ENCODE peak calls at places on chromosomes 3 and 15, in eight cellular contexts. B is heart left ventricle, K is choroid plexus epithelial cell, P is cardiac muscle cell, O is WERI-Rb-1, U is endothelial cell, W is fibroblast of lung, Q is spleen. A is an unnamed sample.

GRCh38 chr15:49041406-49041805 is 4.8 kb downstream of the SECISBP2L start:
- DNase-seq in B (no peak), K (no peak), P (peak), O (no peak), U (no peak), W (peak), Q (no peak), A (peak)

GRCh38 chr15:76380249-76380648 is 43.7 kb downstream of the ISL2 start:
- DNase-seq in B (no peak), K (no peak), P (no peak), O (no peak), U (no peak), W (no peak), Q (no peak), A (no peak)

GRCh38 chr3:103873897-103874545 is 1439.2 kb downstream of the ZPLD1 start:
- DNase-seq in B (no peak), K (peak), P (no peak), O (no peak), U (no peak), W (no peak), Q (no peak), A (no peak)

GRCh38 chr3:38397320-38397719 is 50.7 kb downstream of the XYLB start:
- DNase-seq in B (no peak), K (peak), P (peak), O (no peak), U (peak), W (peak), Q (no peak), A (peak)

GRCh38 chr15:65306551-65306950 is 2.1 kb downstream of the RNU5B-1 start:
- DNase-seq in B (no peak), K (no peak), P (no peak), O (no peak), U (no peak), W (no peak), Q (no peak), A (no peak)

GRCh38 chr15:59160880-59161593 is 45.6 kb upstream of the LDHAL6B start:
- DNase-seq in B (no peak), K (peak), P (peak), O (peak), U (peak), W (peak), Q (no peak), A (no peak)

GRCh38 chr15:56056626-56057025 is 63.2 kb upstream of the NEDD4 start:
- DNase-seq in B (no peak), K (no peak), P (no peak), O (no peak), U (no peak), W (no peak), Q (no peak), A (no peak)

GRCh38 chr15:43210172-43210745 is 10.6 kb downstream of the EPB42 start:
- DNase-seq in B (no peak), K (no peak), P (no peak), O (no peak), U (no peak), W (no peak), Q (no peak), A (no peak)

GRCh38 chr15:45157974-45158373 is 28.2 kb downstream of the DUOX1 start:
- DNase-seq in B (no peak), K (peak), P (peak), O (no peak), U (no peak), W (peak), Q (no peak), A (peak)

GRCh38 chr15:36428102-36428845 is 151.2 kb upstream of the CDIN1 start:
- DNase-seq in B (no peak), K (peak), P (peak), O (no peak), U (no peak), W (peak), Q (no peak), A (peak)

GRCh38 chr15:71747128-71748083 is 62.9 kb upstream of the NR2E3 start:
- DNase-seq in B (no peak), K (peak), P (peak), O (no peak), U (no peak), W (peak), Q (no peak), A (peak)

GRCh38 chr3:128969993-128970740 is 23.7 kb downstream of the CFAP92 start:
- DNase-seq in B (no peak), K (peak), P (peak), O (peak), U (peak), W (peak), Q (peak), A (peak)

GRCh38 chr3:45573591-45573990 is 21.0 kb upstream of the LIMD1 start:
- DNase-seq in B (no peak), K (no peak), P (no peak), O (no peak), U (no peak), W (no peak), Q (no peak), A (no peak)

GRCh38 chr15:91515188-91515754 is 338.2 kb upstream of the SLCO3A1 start:
- DNase-seq in B (peak), K (peak), P (peak), O (no peak), U (no peak), W (peak), Q (no peak), A (peak)

GRCh38 chr3:185225523-185225922 is 28.3 kb downstream of the EHHADH start:
- DNase-seq in B (no peak), K (peak), P (peak), O (no peak), U (no peak), W (peak), Q (no peak), A (peak)

GRCh38 chr3:134708025-134708597 is 57.3 kb upstream of the KY start:
- DNase-seq in B (no peak), K (no peak), P (peak), O (no peak), U (no peak), W (no peak), Q (no peak), A (no peak)

GRCh38 chr3:13581485-13582365 is 32.8 kb downstream of the FBLN2 start:
- DNase-seq in B (no peak), K (peak), P (peak), O (no peak), U (no peak), W (peak), Q (peak), A (peak)

GRCh38 chr15:69543681-69544080 is 91.1 kb downstream of the RPLP1 start:
- DNase-seq in B (no peak), K (no peak), P (no peak), O (no peak), U (no peak), W (no peak), Q (no peak), A (no peak)

GRCh38 chr15:50979041-50979440 is 70.6 kb downstream of the AP4E1 start:
- DNase-seq in B (no peak), K (peak), P (peak), O (no peak), U (no peak), W (no peak), Q (no peak), A (peak)

GRCh38 chr15:41207687-41208448 is 22.7 kb downstream of the EXD1 start:
- DNase-seq in B (no peak), K (peak), P (peak), O (no peak), U (no peak), W (peak), Q (no peak), A (peak)

GRCh38 chr3:194686816-194687637 is 1.3 kb downstream of the FAM43A start:
- DNase-seq in B (peak), K (peak), P (peak), O (no peak), U (peak), W (peak), Q (peak), A (peak)

GRCh38 chr3:158625881-158626280 is 18.4 kb upstream of the GFM1 start:
- DNase-seq in B (no peak), K (no peak), P (no peak), O (no peak), U (no peak), W (no peak), Q (no peak), A (no peak)

GRCh38 chr15:60784855-60785254 is 305.9 kb upstream of the ICE2 start:
- DNase-seq in B (no peak), K (no peak), P (no peak), O (no peak), U (no peak), W (no peak), Q (no peak), A (no peak)

GRCh38 chr3:100416863-100417262 is 15.5 kb downstream of the LNP1 start:
- DNase-seq in B (no peak), K (no peak), P (no peak), O (no peak), U (no peak), W (no peak), Q (no peak), A (no peak)

GRCh38 chr3:129185774-129186173 is 2.1 kb upstream of the CNBP start:
- DNase-seq in B (no peak), K (no peak), P (no peak), O (no peak), U (no peak), W (no peak), Q (no peak), A (no peak)

GRCh38 chr3:181510500-181510899 is 201.2 kb upstream of the SOX2 start:
- DNase-seq in B (no peak), K (no peak), P (no peak), O (no peak), U (no peak), W (no peak), Q (no peak), A (no peak)

GRCh38 chr3:14989943-14990753 is 42.8 kb downstream of the NR2C2 start:
- DNase-seq in B (no peak), K (peak), P (peak), O (no peak), U (no peak), W (peak), Q (no peak), A (peak)

GRCh38 chr3:4907647-4908046 is 71.6 kb upstream of the BHLHE40 start:
- DNase-seq in B (no peak), K (no peak), P (no peak), O (no peak), U (no peak), W (no peak), Q (no peak), A (no peak)

GRCh38 chr3:141407043-141407442 is 38.7 kb downstream of the ZBTB38 start:
- DNase-seq in B (no peak), K (peak), P (peak), O (no peak), U (no peak), W (peak), Q (no peak), A (peak)

GRCh38 chr15:81108427-81108826 is 25.6 kb upstream of the CFAP161 start:
- DNase-seq in B (no peak), K (peak), P (peak), O (peak), U (peak), W (no peak), Q (no peak), A (no peak)

GRCh38 chr3:182465301-182466185 is 327.8 kb upstream of the ATP11B start:
- DNase-seq in B (no peak), K (no peak), P (no peak), O (no peak), U (no peak), W (no peak), Q (no peak), A (no peak)

GRCh38 chr3:51704511-51704950 is 2.3 kb upstream of the GRM2 start:
- DNase-seq in B (peak), K (no peak), P (no peak), O (no peak), U (no peak), W (no peak), Q (peak), A (no peak)

GRCh38 chr3:194215392-194215791 is 79.4 kb downstream of the HES1 start:
- DNase-seq in B (no peak), K (no peak), P (no peak), O (no peak), U (no peak), W (no peak), Q (no peak), A (no peak)

GRCh38 chr3:67113802-67114407 is 115.8 kb downstream of the KBTBD8 start:
- DNase-seq in B (peak), K (peak), P (peak), O (peak), U (peak), W (peak), Q (peak), A (peak)
- TF ChIP-seq CTCF in B (peak), K (peak), P (peak), O (peak), U (peak), W (peak), Q (peak), A (peak)

DNA sequence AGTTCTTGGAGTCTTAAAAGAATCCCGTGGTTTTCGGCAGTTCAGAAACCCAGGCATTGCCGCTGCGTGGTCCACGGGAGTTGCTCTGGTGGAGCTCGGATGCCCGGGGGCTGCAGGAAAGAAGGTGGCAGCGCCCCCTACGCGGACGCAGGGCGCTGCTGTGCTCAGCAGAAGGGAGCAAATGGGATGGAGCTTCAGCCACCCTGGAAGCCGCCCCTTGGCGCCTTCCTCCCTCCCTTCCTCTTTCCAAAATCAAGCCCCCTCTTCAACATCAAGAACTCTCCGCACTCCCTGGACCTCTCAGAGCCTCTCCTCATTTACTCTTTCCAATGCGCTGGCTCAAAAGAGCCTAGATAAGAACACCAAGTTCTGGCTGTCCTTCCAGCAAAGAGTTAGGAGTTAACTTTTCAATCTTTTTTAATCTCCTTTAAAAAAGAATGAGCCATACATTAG is 880 bp upstream of the CHRNA7 start:
- DNase-seq in B (no peak), K (no peak), P (peak), O (peak), U (peak), W (peak), Q (peak), A (no peak)
- TF ChIP-seq CTCF in B (peak), K (no peak), P (peak), O (peak), U (no peak), W (no peak), Q (no peak), A (no peak)

DNA sequence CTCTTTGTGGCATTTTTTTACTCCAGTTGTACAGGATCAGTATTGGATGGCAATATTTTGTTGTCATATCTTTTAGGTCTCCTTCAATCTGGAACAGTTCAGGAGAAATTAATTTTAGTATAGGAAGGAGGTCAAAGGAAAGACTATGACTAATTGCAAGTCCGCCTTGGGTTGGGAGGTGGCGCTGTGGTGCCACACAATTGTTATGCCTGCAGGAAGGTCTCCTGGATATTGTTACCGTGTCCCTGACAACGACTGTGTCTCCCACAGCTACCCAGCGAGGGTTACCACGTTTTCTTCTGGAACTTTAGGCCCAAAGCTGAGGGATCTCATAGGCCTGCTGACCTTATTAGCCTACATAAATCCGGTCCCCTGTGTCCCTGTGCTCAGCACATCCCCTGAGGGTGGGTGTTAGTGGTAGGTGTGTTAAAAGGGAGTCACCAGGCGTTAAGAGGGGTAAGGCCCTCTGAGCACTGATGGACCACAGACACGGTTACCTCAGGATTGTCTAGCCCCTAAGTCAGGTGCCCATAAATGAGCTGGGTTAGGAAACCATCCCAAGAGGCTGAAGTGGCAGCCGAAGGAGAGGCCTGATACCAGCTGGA is 31.5 kb downstream of the KCNAB1 start:
- DNase-seq in B (peak), K (peak), P (peak), O (peak), U (peak), W (peak), Q (peak), A (peak)
- TF ChIP-seq CTCF in B (peak), K (peak), P (peak), O (peak), U (peak), W (peak), Q (peak), A (peak)

GRCh38 chr3:161925749-161926360 is 429.2 kb downstream of the OTOL1 start:
- DNase-seq in B (no peak), K (peak), P (no peak), O (no peak), U (no peak), W (peak), Q (no peak), A (no peak)
- TF ChIP-seq CTCF in B (no peak), K (peak), P (no peak), O (no peak), U (peak), W (peak), Q (no peak), A (peak)

GRCh38 chr15:34336333-34336732 is 1.2 kb downstream of the SLC12A6 start:
- DNase-seq in B (no peak), K (no peak), P (no peak), O (no peak), U (no peak), W (no peak), Q (no peak), A (no peak)
- TF ChIP-seq CTCF in B (no peak), K (no peak), P (no peak), O (no peak), U (no peak), W (no peak), Q (no peak), A (no peak)

DNA sequence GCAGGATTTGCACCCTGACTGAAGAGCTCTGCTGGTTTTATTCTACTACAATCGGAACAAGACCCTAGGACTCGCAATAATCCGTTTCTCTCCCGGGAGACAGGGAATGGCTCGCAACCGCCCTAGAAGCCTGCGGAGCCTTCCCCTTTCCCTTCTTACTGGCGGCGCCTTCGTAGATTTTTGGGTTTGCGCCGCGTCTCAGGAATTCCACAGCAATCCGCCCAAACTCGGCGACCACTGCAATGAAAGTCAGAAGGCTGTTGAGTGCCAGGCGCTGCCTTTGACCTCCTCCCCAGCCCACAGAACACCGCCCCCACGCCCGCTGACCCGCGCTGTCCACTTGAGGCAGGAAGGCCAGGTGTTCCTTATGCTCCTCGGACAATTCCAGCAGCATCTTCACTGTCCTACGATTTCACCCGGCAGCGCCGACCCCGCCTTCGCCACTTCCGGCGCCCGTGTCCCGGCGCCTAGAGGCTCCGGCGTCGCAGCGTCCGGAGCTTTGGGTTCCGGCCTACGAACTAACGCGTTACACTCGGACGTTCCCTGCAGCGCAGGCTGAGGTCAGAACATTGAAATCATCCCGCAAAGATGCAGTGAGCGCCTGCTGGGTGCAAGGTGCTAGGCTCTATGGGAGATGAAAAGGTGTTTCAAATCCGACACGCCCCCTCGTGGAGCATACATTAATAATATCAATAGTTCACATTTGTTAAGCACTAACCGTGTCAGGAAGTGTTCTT is at the start of gene COMMD2:
- DNase-seq in B (peak), K (peak), P (peak), O (peak), U (peak), W (peak), Q (peak), A (peak)
- TF ChIP-seq CTCF in B (peak), K (peak), P (no peak), O (peak), U (peak), W (peak), Q (no peak), A (peak)

DNA sequence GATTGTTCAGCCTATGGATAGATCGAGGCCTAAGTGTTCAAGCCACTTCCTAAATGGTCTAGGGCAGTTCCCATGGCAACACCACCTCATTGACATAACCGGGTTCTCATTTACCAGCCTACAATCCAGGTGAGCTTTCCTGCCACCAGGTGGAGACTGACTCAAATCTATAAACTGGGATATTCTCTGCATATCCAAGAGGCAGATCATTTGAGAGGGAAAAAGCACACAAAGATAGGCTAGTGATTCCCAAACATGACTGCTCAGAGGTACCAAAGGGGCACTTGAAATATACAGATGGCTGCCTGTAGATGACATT is 141.3 kb upstream of the PROK2 start:
- DNase-seq in B (no peak), K (peak), P (peak), O (peak), U (peak), W (peak), Q (no peak), A (peak)
- TF ChIP-seq CTCF in B (no peak), K (peak), P (peak), O (peak), U (peak), W (peak), Q (no peak), A (no peak)

GRCh38 chr15:67080118-67080899 is 14.9 kb downstream of the SMAD3 start:
- DNase-seq in B (no peak), K (peak), P (peak), O (no peak), U (no peak), W (peak), Q (no peak), A (peak)
- TF ChIP-seq CTCF in B (no peak), K (no peak), P (peak), O (no peak), U (no peak), W (no peak), Q (no peak), A (no peak)

A was measured in fibroblast of villous mesenchyme.